ENCODE peak calls at places on chromosomes 12 and 14, in nine cellular contexts. S is transverse colon, L is HCT116, U is uterus, W is lower leg skin, H is Peyer's patch, E is heart left ventricle, V is GM12892, M is A549. C is an unnamed sample.

GRCh38 chr14:91154851-91155625 is 41.2 kb downstream of the DGLUCY start:
- DNase-seq in S (peak), L (peak), U (peak), W (no peak), H (peak), E (no peak), V (no peak), M (peak), C (no peak)

GRCh38 chr14:92481386-92481785 is 32.2 kb upstream of the RIN3 start:
- DNase-seq in S (peak), L (no peak), U (no peak), W (no peak), H (no peak), E (peak), V (no peak), M (peak), C (no peak)

GRCh38 chr12:90235642-90236041 is 527.0 kb upstream of the ATP2B1 start:
- DNase-seq in S (no peak), L (no peak), U (no peak), W (peak), H (no peak), E (no peak), V (no peak), M (no peak), C (peak)

GRCh38 chr12:84911331-84912190 is 1.0 kb downstream of the SLC6A15 start:
- DNase-seq in S (peak), L (no peak), U (peak), W (peak), H (peak), E (no peak), V (peak), M (peak), C (peak)

GRCh38 chr14:34684578-34684977 is 29.8 kb downstream of the CFL2 start:
- DNase-seq in S (no peak), L (no peak), U (no peak), W (no peak), H (no peak), E (no peak), V (no peak), M (no peak), C (no peak)

GRCh38 chr14:88384653-88385205 is 728 bp upstream of the SPATA7 start:
- DNase-seq in S (no peak), L (no peak), U (no peak), W (no peak), H (no peak), E (no peak), V (no peak), M (no peak), C (no peak)

GRCh38 chr12:77625441-77625840 is 205.3 kb upstream of the NAV3 start:
- DNase-seq in S (no peak), L (no peak), U (no peak), W (no peak), H (no peak), E (no peak), V (no peak), M (no peak), C (no peak)

GRCh38 chr12:108193922-108194321 is 64.8 kb downstream of the WSCD2 start:
- DNase-seq in S (no peak), L (peak), U (peak), W (no peak), H (peak), E (no peak), V (peak), M (peak), C (no peak)

GRCh38 chr12:2013527-2014223 is 9.4 kb upstream of the DCP1B start:
- DNase-seq in S (no peak), L (no peak), U (peak), W (no peak), H (no peak), E (peak), V (no peak), M (no peak), C (no peak)

DNA sequence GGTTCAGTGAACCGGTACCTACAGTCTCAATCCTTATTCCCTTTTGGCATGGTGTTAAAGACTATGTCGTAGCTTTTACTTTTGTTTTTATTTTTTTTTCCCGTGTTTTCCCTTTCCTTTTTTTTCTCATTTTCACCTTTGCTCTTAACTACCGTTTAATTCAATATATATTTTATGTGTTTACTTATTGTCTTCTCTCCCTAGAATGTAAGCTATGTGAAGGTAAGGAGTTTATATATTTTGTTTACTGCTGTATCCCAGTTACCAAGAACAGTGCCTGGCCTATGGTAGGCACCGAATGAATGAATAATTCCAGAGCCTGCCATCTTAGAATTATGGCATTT is 261 bp upstream of the MLH3 start:
- DNase-seq in S (no peak), L (no peak), U (no peak), W (no peak), H (no peak), E (no peak), V (no peak), M (no peak), C (no peak)
- TF ChIP-seq POLR2A in S (no peak), L (no peak), U (no peak), W (no peak), H (no peak), E (no peak), V (no peak), M (no peak), C (no peak)

GRCh38 chr12:113466770-113467153 is 4.9 kb downstream of the LHX5 start:
- DNase-seq in S (no peak), L (no peak), U (no peak), W (no peak), H (no peak), E (no peak), V (no peak), M (no peak), C (no peak)

GRCh38 chr12:113465808-113466769 is 5.6 kb downstream of the LHX5 start:
- DNase-seq in S (no peak), L (no peak), U (no peak), W (no peak), H (no peak), E (no peak), V (no peak), M (no peak), C (no peak)

GRCh38 chr12:113462880-113463745 is 8.6 kb downstream of the LHX5 start:
- DNase-seq in S (no peak), L (no peak), U (no peak), W (no peak), H (no peak), E (no peak), V (no peak), M (no peak), C (no peak)

GRCh38 chr12:113463746-113464743 is 7.6 kb downstream of the LHX5 start:
- DNase-seq in S (no peak), L (no peak), U (no peak), W (no peak), H (no peak), E (no peak), V (no peak), M (peak), C (no peak)

GRCh38 chr12:113464852-113465719 is 6.6 kb downstream of the LHX5 start:
- DNase-seq in S (no peak), L (no peak), U (no peak), W (no peak), H (no peak), E (no peak), V (no peak), M (no peak), C (no peak)
- TF ChIP-seq POLR2A in S (no peak), L (no peak), U (no peak), W (no peak), H (no peak), E (no peak), V (no peak), M (no peak), C (no peak)

GRCh38 chr12:49129332-49130150 is 1.7 kb downstream of the TUBA1B start:
- DNase-seq in S (no peak), L (no peak), U (no peak), W (no peak), H (no peak), E (peak), V (no peak), M (no peak), C (no peak)

GRCh38 chr12:49133014-49133413 is 1.8 kb upstream of the TUBA1B start:
- DNase-seq in S (no peak), L (no peak), U (no peak), W (no peak), H (no peak), E (no peak), V (no peak), M (no peak), C (no peak)

GRCh38 chr12:49131051-49131972 is at the start of gene TUBA1B:
- DNase-seq in S (peak), L (peak), U (peak), W (peak), H (peak), E (peak), V (peak), M (peak), C (peak)

GRCh38 chr12:49131973-49132461 is 822 bp upstream of the TUBA1B start:
- DNase-seq in S (peak), L (no peak), U (no peak), W (peak), H (no peak), E (no peak), V (no peak), M (no peak), C (no peak)

DNA sequence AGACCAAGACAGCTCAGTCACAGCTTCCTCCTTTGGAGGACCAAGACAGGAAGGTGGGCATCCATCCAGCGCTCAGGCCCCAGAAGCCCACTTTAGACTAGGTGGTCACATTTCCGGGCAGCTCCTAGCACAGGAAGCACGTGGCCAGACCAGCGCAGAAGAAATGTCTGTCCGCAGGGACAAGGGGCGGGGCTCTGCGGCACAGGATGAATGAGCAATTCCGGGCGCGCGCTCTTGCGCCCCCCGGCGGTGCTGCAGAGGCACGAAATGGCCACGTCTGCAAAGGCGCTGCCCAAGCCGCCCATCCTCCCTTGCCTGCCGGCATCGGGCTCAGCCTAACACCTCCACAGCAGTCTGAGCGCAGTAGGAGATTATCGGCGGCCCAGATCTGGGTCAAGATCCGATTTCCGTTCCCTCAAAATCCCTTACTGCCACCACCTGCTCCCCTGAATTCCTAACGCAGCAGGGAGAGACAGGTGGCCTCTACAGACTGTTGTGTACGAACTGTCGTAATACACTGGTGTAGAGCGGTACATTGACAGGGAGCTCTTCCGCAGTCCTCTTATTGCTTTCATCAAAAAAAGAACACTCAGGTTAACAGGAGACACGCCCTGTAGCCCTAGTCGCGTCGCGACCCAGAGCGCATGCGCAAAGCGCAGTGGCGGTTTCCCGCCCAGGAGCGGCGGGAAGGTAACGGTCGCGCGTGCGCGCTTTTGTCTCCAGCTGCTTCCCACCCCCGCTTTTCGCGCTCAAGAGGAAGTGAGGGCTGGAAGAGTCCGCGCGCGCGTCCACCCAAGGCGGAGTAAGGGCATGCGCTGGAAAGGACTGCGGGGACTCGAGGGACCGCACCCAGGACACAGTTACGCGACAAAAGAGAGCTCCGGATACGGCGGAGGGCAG is 794 bp downstream of the TUBA1B start:
- DNase-seq in S (peak), L (peak), U (peak), W (peak), H (peak), E (peak), V (peak), M (peak), C (peak)
- TF ChIP-seq POLR2A in S (peak), L (no peak), U (peak), W (no peak), H (no peak), E (no peak), V (peak), M (peak), C (no peak)

DNA sequence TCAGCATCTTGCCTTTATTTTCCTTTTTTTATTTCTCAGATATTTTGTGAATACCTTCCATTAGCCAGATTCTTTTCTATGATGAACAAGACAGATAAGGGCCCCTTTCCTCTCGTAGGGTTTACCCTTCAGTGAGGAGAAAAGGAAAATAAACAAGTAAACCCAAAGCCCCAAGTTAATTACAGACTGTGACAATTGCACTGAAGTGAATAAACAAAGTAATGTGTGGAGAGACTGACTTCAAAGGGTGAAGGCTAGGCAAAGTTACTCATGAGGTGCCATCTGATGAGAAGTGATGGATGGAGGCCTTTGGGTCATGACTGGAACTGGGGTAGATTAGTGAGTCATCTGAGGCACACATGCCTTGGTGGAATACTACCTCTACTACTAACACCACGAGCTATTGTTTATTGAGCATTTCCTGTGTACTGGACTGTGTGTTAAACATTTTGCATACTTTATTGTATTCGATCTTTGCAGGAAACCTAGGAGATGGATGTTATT is 143.4 kb upstream of the PRICKLE1 start:
- DNase-seq in S (no peak), L (no peak), U (no peak), W (no peak), H (no peak), E (no peak), V (no peak), M (no peak), C (no peak)
- TF ChIP-seq POLR2A in S (no peak), L (no peak), U (no peak), W (no peak), H (no peak), E (no peak), V (no peak), M (no peak), C (no peak)

GRCh38 chr12:132027636-132028035 is 77.9 kb downstream of the EP400 start:
- DNase-seq in S (no peak), L (no peak), U (no peak), W (no peak), H (no peak), E (no peak), V (no peak), M (no peak), C (peak)
- TF ChIP-seq POLR2A in S (no peak), L (no peak), U (no peak), W (no peak), H (no peak), E (no peak), V (no peak), M (no peak), C (no peak)

GRCh38 chr12:121018860-121019259 is 2.6 kb upstream of the C12orf43 start:
- DNase-seq in S (no peak), L (no peak), U (no peak), W (no peak), H (no peak), E (no peak), V (no peak), M (no peak), C (no peak)

GRCh38 chr12:121011820-121012219 is 4.5 kb downstream of the C12orf43 start:
- DNase-seq in S (no peak), L (no peak), U (no peak), W (no peak), H (no peak), E (no peak), V (no peak), M (no peak), C (no peak)

GRCh38 chr12:121017966-121018491 is 1.7 kb upstream of the C12orf43 start:
- DNase-seq in S (no peak), L (no peak), U (no peak), W (no peak), H (no peak), E (no peak), V (no peak), M (no peak), C (no peak)

GRCh38 chr12:121013715-121014114 is 2.6 kb downstream of the C12orf43 start:
- DNase-seq in S (no peak), L (no peak), U (no peak), W (no peak), H (no peak), E (no peak), V (no peak), M (peak), C (no peak)

GRCh38 chr12:121015825-121016766 is at the start of gene C12orf43:
- DNase-seq in S (peak), L (peak), U (peak), W (peak), H (peak), E (peak), V (peak), M (peak), C (peak)
- TF ChIP-seq POLR2A in S (no peak), L (peak), U (peak), W (no peak), H (no peak), E (peak), V (peak), M (peak), C (no peak)

DNA sequence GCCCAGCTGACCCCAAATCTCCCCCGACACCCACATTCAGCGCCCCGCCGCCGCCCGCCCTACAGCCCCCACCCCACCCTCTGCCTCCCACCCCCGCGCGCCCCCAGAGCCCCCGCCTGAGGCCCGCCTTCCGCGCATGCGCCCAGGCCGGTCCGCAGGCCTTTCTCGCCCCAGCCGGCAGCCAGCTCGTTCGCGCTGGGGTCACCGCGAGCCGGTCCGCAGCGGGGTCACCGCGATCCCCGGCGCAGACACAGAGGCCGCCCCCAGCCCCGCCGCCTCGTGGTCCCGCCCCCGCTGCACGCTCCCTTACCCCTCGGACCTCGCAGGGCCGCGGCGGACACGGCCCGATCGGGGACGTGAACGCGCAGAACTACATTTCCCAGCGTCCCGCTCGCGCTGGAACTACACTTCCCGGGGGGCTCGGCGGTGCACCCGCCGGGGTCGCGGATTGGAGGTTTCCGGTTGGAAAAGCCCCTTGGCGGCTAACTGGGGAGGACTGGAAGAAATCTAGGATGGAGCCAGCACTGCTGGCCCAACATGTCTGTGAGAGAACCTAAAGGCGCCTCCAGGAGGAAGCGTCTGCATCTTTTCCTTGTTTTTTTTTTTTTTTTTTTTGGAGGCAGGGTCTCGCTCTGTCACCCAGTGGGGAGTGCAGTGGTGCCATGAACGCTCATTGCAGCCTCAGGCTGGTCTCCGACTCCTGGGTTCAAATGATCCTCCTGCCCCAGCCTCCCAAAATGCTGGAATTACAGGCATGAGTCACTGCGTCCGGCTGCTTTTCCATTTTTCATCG is at the start of gene ZNF605:
- DNase-seq in S (peak), L (no peak), U (peak), W (peak), H (peak), E (peak), V (peak), M (peak), C (peak)
- TF ChIP-seq POLR2A in S (no peak), L (no peak), U (peak), W (no peak), H (no peak), E (peak), V (peak), M (peak), C (no peak)

GRCh38 chr12:87329076-87329863 is 699.9 kb downstream of the C12orf50 start:
- DNase-seq in S (no peak), L (no peak), U (no peak), W (no peak), H (no peak), E (no peak), V (no peak), M (no peak), C (no peak)

GRCh38 chr12:87336814-87337336 is 692.3 kb downstream of the C12orf50 start:
- DNase-seq in S (no peak), L (no peak), U (no peak), W (no peak), H (no peak), E (no peak), V (no peak), M (no peak), C (no peak)

GRCh38 chr12:87332987-87333761 is 696.0 kb downstream of the C12orf50 start:
- DNase-seq in S (no peak), L (no peak), U (no peak), W (no peak), H (no peak), E (no peak), V (no peak), M (no peak), C (no peak)
- TF ChIP-seq POLR2A in S (no peak), L (no peak), U (no peak), W (no peak), H (no peak), E (no peak), V (no peak), M (no peak), C (no peak)

C was measured in suprapubic skin.